ENCODE peak calls at places on chromosomes 5 and 9, in eight cellular contexts. X, H, I, V, Q, B, Y and N are unnamed samples.

GRCh38 chr5:148387325-148387724 is 3.6 kb downstream of the FBXO38 start:
- DNase-seq in Y (no peak), B (no peak), I (no peak), H (no peak), X (no peak), V (no peak), Q (no peak), N (no peak)

GRCh38 chr5:38598994-38599611 is 42.7 kb upstream of the LIFR start:
- DNase-seq in X (no peak), V (peak; percentile 87), I (no peak), Q (no peak), Y (no peak), H (no peak), B (peak; percentile 72), N (no peak)

GRCh38 chr5:154278908-154279307 is 88.4 kb downstream of the GALNT10 start:
- DNase-seq in H (no peak), Y (no peak), Q (no peak), V (no peak), B (no peak), X (no peak), I (no peak), N (no peak)

GRCh38 chr5:178561746-178562264 is 28.4 kb downstream of the COL23A1 start:
- DNase-seq in B (no peak), Y (no peak), X (no peak), Q (no peak), V (no peak), I (no peak), H (no peak), N (no peak)

GRCh38 chr5:96714951-96715451 is 52.8 kb downstream of the CAST start:
- DNase-seq in I (peak; percentile 3), Q (no peak), H (peak; percentile 62), Y (no peak), B (peak; percentile 54), V (peak; percentile 95), X (no peak), N (no peak)

GRCh38 chr5:10199700-10200099 is 50.0 kb downstream of the ATPSCKMT start:
- DNase-seq in Y (no peak), V (no peak), I (no peak), X (no peak), Q (no peak), H (no peak), B (no peak), N (no peak)

GRCh38 chr5:102971693-102972293 is 148.1 kb downstream of the GIN1 start:
- DNase-seq in I (no peak), Q (no peak), H (no peak), B (peak; percentile 39), V (peak; percentile 9), X (no peak), Y (peak; percentile 3), N (no peak)

GRCh38 chr9:106479679-106480078 is 383.3 kb upstream of the ZNF462 start:
- DNase-seq in X (no peak), Q (no peak), V (no peak), B (peak; percentile 13), Y (peak; percentile 24), I (no peak), H (no peak), N (no peak)

GRCh38 chr5:1476181-1476966 is 31.1 kb upstream of the SLC6A3 start:
- DNase-seq in Y (no peak), I (no peak), X (no peak), B (no peak), Q (no peak), H (no peak), V (no peak), N (no peak)

GRCh38 chr9:83622814-83623633 is at the start of gene IDNK:
- DNase-seq in Y (peak; percentile 71), V (peak; percentile 78), Q (peak; percentile 53), I (peak; percentile 21), X (peak; percentile 48), H (peak; percentile 72), B (peak; percentile 75), N (peak; percentile 87)

GRCh38 chr9:107637421-107638420 is 148.2 kb upstream of the KLF4 start:
- DNase-seq in Y (peak; percentile 90), I (no peak), V (peak; percentile 84), Q (no peak), X (no peak), B (peak; percentile 85), H (peak; percentile 6), N (peak; percentile 91)

GRCh38 chr9:5013379-5013778 is 28.3 kb downstream of the JAK2 start:
- DNase-seq in I (no peak), Y (no peak), V (no peak), X (no peak), Q (no peak), H (no peak), B (peak; percentile 28), N (no peak)

GRCh38 chr5:143986567-143987242 is 174.7 kb downstream of the HMHB1 start:
- DNase-seq in B (peak; percentile 87), Y (no peak), H (no peak), X (no peak), Q (no peak), V (peak; percentile 26), I (no peak), N (no peak)

GRCh38 chr9:8845376-8845775 is 1045.8 kb upstream of the DMAC1 start:
- DNase-seq in H (no peak), X (no peak), I (no peak), V (no peak), Y (peak; percentile 93), B (no peak), Q (no peak), N (no peak)

GRCh38 chr9:120362446-120362845 is 217.5 kb downstream of the CDK5RAP2 start:
- DNase-seq in B (no peak), I (no peak), H (no peak), V (no peak), Y (no peak), X (no peak), Q (no peak), N (no peak)

GRCh38 chr9:21311888-21312287 is 6.8 kb upstream of the IFNA5 start:
- DNase-seq in I (no peak), Q (no peak), Y (no peak), B (peak; percentile 29), X (no peak), H (no peak), V (no peak), N (no peak)

GRCh38 chr5:170319281-170319680 is 21.7 kb upstream of the LCP2 start:
- DNase-seq in H (no peak), B (no peak), Q (no peak), I (no peak), Y (no peak), V (no peak), X (no peak), N (no peak)

GRCh38 chr5:151678146-151678545 is 8.6 kb downstream of the SPARC start:
- DNase-seq in X (no peak), Y (no peak), V (no peak), Q (no peak), H (no peak), B (no peak), I (no peak), N (no peak)

GRCh38 chr9:34046784-34047379 is 1.8 kb downstream of the UBAP2 start:
- DNase-seq in B (no peak), I (no peak), H (no peak), X (no peak), V (peak; percentile 42), Y (no peak), Q (no peak), N (no peak)

GRCh38 chr9:95044731-95045508 is 272.6 kb downstream of the FANCC start:
- DNase-seq in B (no peak), X (no peak), Q (no peak), Y (no peak), V (peak; percentile 95), H (no peak), I (no peak), N (peak; percentile 90)

GRCh38 chr5:169094586-169095409 is 206.1 kb downstream of the SLIT3 start:
- DNase-seq in I (no peak), X (no peak), V (no peak), Y (no peak), B (peak; percentile 42), Q (no peak), H (no peak), N (no peak)

GRCh38 chr5:178527458-178528307 is 62.5 kb downstream of the COL23A1 start:
- DNase-seq in B (peak; percentile 25), Q (no peak), Y (no peak), X (no peak), H (no peak), V (no peak), I (no peak), N (no peak)

GRCh38 chr5:93585054-93585751 is 2.2 kb downstream of the NR2F1 start:
- DNase-seq in Y (no peak), Q (no peak), B (peak; percentile 52), H (peak; percentile 39), V (no peak), I (no peak), X (no peak), N (peak; percentile 88)

GRCh38 chr5:177389368-177390169 is 5.3 kb downstream of the SLC34A1 start:
- DNase-seq in I (no peak), H (no peak), Q (peak; percentile 55), X (no peak), B (peak; percentile 79), Y (no peak), V (peak; percentile 69), N (no peak)